ENCODE peak calls at places on chromosomes 3 and 15, in four cellular contexts. U is thoracic aorta, R is transverse colon, P is stomach. N is an unnamed sample.
A peak's percentile ranks its signal among the peaks of the same experiment; 100 is the strongest.

GRCh38 chr3:4797201-4797600 is 182.0 kb upstream of the BHLHE40 start:
- DNase-seq in U (no peak), R (no peak), P (no peak), N (no peak)

GRCh38 chr3:123447749-123448502 is 964 bp downstream of the ADCY5 start:
- DNase-seq in U (no peak), R (peak; percentile 33), P (peak; percentile 32), N (peak; percentile 33)

GRCh38 chr3:46472736-46473135 is 8.0 kb upstream of the LTF start:
- DNase-seq in U (no peak), R (no peak), P (no peak), N (no peak)

GRCh38 chr15:91611924-91612323 is 241.6 kb upstream of the SLCO3A1 start:
- DNase-seq in U (no peak), R (no peak), P (no peak), N (no peak)

GRCh38 chr3:107817076-107817475 is 273.8 kb downstream of the CD47 start:
- DNase-seq in U (no peak), R (no peak), P (no peak), N (no peak)

GRCh38 chr3:182921665-182922355 is 58.5 kb downstream of the DCUN1D1 start:
- DNase-seq in U (no peak), R (no peak), P (no peak), N (no peak)

GRCh38 chr15:69074011-69074842 is 59.7 kb downstream of the NOX5 start:
- DNase-seq in U (no peak), R (peak; percentile 75), P (peak; percentile 71), N (peak; percentile 70)

GRCh38 chr3:141659821-141660597 is 78.1 kb upstream of the RNF7 start:
- DNase-seq in U (peak; percentile 9), R (peak; percentile 49), P (peak; percentile 64), N (peak; percentile 30)

GRCh38 chr3:177694316-177694715 is 497.0 kb upstream of the TBL1XR1 start:
- DNase-seq in U (no peak), R (no peak), P (no peak), N (no peak)

GRCh38 chr15:96037584-96037983 is 292.9 kb upstream of the NR2F2 start:
- DNase-seq in U (no peak), R (no peak), P (no peak), N (no peak)

GRCh38 chr3:66544619-66545429 is 44.0 kb upstream of the LRIG1 start:
- DNase-seq in U (no peak), R (no peak), P (no peak), N (no peak)

GRCh38 chr3:164233951-164234350 is 844.3 kb downstream of the SI start:
- DNase-seq in U (no peak), R (no peak), P (no peak), N (no peak)

GRCh38 chr3:24052446-24052845 is 107.4 kb downstream of the NR1D2 start:
- DNase-seq in U (no peak), R (no peak), P (no peak), N (no peak)

GRCh38 chr15:25887870-25888269 is 24.7 kb upstream of the ATP10A start:
- DNase-seq in U (no peak), R (no peak), P (no peak), N (no peak)

GRCh38 chr3:173988912-173989311 is 591.4 kb downstream of the NLGN1 start:
- DNase-seq in U (no peak), R (no peak), P (no peak), N (no peak)

DNA sequence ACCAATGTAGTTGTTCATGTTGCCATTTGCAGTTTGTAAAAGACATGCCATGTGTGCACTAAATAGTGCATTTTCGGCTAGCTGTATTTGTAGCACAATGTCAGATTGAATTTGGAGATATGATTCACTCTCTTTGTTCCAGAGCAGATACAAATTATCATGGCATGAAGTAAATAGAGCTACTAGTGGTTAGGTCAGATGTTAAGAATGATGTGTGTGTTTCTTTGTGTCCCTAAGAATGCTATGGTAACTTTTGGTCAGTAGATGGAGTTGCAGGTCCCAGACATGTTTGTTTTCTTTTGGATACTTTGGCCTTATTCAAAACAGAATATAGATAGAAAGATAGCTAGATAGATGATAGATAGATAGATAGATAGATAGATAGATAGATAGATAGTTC is 595.8 kb downstream of the NLGN1 start:
- DNase-seq in U (no peak), R (no peak), P (no peak), N (peak; percentile 33)
- TF ChIP-seq CTCF in U (no peak), R (no peak), P (no peak), N (peak; percentile 34)

DNA sequence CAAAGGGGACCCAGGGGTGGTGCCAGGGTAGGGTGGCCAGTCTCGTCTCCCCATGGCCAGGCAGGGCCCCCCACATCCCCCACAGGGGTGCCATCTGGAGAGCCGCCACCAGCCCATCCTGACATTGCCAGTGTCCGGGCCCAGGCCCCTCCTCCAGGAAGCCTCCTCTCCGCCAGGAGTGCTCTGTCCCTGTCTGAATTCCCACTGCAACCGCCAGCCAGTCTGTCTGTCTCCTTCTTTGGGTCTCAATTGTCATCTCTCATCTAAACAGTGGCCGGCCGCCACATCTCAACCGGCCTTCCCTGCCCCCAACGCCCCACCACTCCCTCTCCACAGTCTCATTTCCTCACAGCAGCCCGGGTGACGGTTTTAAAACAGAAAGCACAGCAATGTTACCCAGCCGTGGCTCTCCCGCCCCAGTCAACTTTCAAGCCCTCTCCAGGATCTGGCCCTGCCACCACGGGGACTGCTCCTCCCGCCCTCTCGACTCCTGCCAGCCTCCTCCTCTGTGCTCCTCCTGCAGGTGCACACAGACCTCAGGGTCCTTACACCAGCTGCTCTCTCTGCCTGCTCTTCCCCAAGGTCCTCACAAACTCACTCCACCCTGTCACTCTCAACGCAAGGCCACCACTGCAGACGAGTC is 57.0 kb downstream of the IQSEC1 start:
- DNase-seq in U (no peak), R (peak; percentile 82), P (peak; percentile 57), N (no peak)
- H3K4me3 ChIP-seq in U (peak overlapping the region; percentile 60), R (no peak overlapping the region), P (no peak overlapping the region), N (no peak overlapping the region)

DNA sequence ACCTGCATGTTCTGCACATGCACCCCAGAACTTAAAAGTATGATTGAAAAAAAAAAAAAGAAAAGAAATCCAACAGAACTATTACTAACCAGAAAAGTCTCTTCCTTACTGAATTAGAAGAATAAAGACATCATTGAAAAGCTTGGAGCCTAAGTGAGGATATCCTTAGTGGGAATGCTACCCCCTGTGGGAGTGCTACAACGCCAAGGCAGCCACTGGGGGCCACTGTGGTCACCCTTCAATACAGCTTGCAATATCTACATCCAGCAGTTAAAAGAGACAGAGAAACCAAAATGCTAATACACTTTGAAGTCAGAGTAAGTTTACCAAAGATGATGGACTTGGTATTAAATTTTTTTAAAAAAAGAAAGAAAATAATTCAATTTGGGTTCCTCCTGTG is 292.0 kb downstream of the PLCL2 start:
- DNase-seq in U (no peak), R (no peak), P (no peak), N (no peak)
- TF ChIP-seq CTCF in U (no peak), R (no peak), P (no peak), N (no peak)

GRCh38 chr15:65133550-65134200 is at the start of gene PDCD7:
- DNase-seq in U (peak; percentile 66), R (peak; percentile 90), P (peak; percentile 88), N (peak; percentile 92)

GRCh38 chr15:65130941-65131340 is 2.7 kb downstream of the PDCD7 start:
- DNase-seq in U (no peak), R (no peak), P (no peak), N (peak; percentile 39)

DNA sequence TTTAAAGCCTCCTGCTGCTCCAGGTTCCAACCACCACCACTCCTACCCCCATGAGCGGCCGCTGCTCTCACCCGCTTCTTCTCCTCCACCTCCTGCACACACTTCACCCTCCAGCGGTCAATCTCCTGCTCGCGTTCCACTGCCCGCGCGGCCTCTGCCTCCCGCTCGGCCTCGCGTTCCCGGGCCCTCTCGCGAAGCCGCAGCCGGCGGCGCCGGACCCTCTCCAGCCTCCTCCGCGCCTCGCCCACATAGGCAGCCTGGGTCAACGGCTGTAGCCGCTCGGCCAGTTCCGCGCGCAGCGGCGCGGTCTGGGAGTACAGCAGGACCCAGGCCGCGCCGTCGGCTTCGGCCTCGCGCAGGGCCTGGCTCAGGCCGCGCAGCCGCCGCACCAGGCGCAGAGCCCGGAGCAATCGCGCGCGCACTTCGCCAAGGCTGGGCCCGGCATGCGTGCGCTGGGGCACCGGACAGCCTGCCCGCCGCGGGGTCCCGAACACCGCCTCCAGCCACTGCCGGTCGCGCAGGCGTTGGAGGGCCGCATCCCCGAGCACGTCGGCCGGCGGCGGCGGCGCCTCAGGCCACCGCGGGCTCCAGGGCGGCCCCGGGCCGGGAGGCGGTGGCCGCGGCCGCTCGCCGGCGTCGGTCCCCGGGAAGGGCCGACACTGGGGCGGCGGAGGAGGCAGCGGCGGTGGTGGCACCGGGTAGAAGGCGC is 613 bp downstream of the PDCD7 start:
- DNase-seq in U (no peak), R (peak; percentile 44), P (peak; percentile 45), N (peak; percentile 49)
- H3K4me3 ChIP-seq in U (peak overlapping the region; percentile 92), R (peak overlapping the region; percentile 88), P (peak overlapping the region; percentile 96), N (peak overlapping the region; percentile 84)

DNA sequence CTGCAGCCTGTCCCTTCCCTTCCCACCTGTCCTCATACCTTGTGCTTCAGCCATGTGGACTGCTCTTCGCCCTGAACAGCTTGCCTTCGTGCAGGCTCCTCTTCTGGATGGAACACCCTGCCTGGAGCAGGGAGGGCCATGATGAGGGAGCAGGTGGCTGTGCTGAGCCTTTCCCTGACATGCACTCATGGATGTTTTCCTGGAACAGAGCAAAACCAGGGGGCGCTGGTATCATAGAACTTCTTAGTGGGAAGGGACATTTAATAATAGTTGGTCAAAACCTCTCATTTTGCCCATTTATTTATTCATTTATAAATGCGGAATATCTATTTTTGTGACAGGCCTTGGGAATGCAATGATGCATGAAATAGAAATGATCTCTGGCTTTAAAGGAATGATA is 149.3 kb downstream of the CACNA1D start:
- DNase-seq in U (no peak), R (no peak), P (no peak), N (no peak)
- TF ChIP-seq CTCF in U (no peak), R (no peak), P (no peak), N (no peak)

GRCh38 chr15:40306371-40306770 is 1.4 kb downstream of the PLCB2 start:
- DNase-seq in U (no peak), R (no peak), P (no peak), N (no peak)
- H3K4me3 ChIP-seq in U (peak overlapping the region; percentile 62), R (no peak overlapping the region), P (peak overlapping the region; percentile 42), N (no peak overlapping the region)

DNA sequence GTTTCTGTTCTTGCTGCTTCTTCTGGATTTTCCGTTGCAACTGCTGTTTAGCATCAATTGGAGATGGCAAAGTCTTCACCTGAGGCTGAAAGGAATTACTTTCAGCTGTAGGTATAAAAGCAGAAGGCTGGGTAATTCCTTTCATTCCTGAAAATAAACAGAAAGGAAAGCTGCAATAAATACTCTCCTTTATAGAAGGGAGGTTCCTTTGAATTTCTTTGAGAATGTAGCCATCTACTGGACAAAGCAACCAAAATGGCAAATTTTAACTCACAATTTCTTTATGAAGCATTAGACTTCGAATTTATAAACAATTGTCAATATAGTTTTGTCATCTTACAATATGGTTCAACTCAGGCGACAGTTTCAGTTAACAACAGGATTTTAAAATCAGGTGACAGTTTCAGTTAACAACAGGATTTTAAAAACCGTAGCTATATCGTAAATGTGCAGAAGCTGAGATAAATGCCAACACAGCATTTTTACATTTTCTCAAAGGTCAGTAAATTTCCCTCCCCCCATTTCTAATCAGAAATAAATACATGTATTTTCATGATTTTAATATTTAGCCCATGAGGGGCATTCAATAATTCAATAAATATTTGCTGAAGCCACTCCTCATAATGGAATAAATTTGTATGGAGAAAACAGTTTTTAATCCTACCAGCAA is 105.0 kb upstream of the NEDD4 start:
- DNase-seq in U (no peak), R (no peak), P (no peak), N (no peak)
- TF ChIP-seq CTCF in U (no peak), R (no peak), P (no peak), N (no peak)

GRCh38 chr15:52786436-52787122 is 3.6 kb downstream of the ONECUT1 start:
- DNase-seq in U (no peak), R (no peak), P (no peak), N (no peak)
- H3K4me3 ChIP-seq in U (no peak overlapping the region), R (no peak overlapping the region), P (no peak overlapping the region), N (no peak overlapping the region)